ENCODE peak calls at places on chromosomes 13 and 19, in seven cellular contexts. One of them, this sample, is unnamed.

GRCh38 chr13:44573790-44574465 is 2.2 kb downstream of the TSC22D1 start:
- DNase-seq in memory B cell: no peak
- DNase-seq in body of pancreas: peak; percentile 27
- DNase-seq in activated CD4-positive, alpha-beta T cell treated with anti-CD3 and anti-CD28 coated beads, Interleukin-2, amount 50 U/mL, for 1 hour: no peak
- DNase-seq in pancreas: no peak
- DNase-seq in EH: peak; percentile 76
- DNase-seq in choroid plexus epithelial cell: peak; percentile 78
- DNase-seq in this sample: no peak

GRCh38 chr13:52158629-52159158 is 703 bp downstream of the NEK3 start:
- DNase-seq in body of pancreas: no peak
- DNase-seq in memory B cell: no peak
- DNase-seq in pancreas: peak; percentile 59
- DNase-seq in choroid plexus epithelial cell: peak; percentile 42
- DNase-seq in EH: peak; percentile 55
- DNase-seq in activated CD4-positive, alpha-beta T cell treated with anti-CD3 and anti-CD28 coated beads, Interleukin-2, amount 50 U/mL, for 1 hour: no peak
- DNase-seq in this sample: no peak

GRCh38 chr13:104015646-104016396 is 949.6 kb upstream of the SLC10A2 start:
- DNase-seq in body of pancreas: no peak
- DNase-seq in memory B cell: no peak
- DNase-seq in pancreas: no peak
- DNase-seq in activated CD4-positive, alpha-beta T cell treated with anti-CD3 and anti-CD28 coated beads, Interleukin-2, amount 50 U/mL, for 1 hour: no peak
- DNase-seq in choroid plexus epithelial cell: peak; percentile 90
- DNase-seq in EH: no peak
- DNase-seq in this sample: no peak

GRCh38 chr13:32203736-32204135 is 111.4 kb downstream of the ZAR1L start:
- DNase-seq in activated CD4-positive, alpha-beta T cell treated with anti-CD3 and anti-CD28 coated beads, Interleukin-2, amount 50 U/mL, for 1 hour: no peak
- DNase-seq in choroid plexus epithelial cell: no peak
- DNase-seq in EH: no peak
- DNase-seq in pancreas: no peak
- DNase-seq in body of pancreas: no peak
- DNase-seq in memory B cell: no peak
- DNase-seq in this sample: no peak

GRCh38 chr13:96089749-96090239 is at the start of gene HS6ST3:
- DNase-seq in memory B cell: no peak
- DNase-seq in pancreas: peak; percentile 87
- DNase-seq in EH: peak; percentile 9
- DNase-seq in body of pancreas: peak; percentile 80
- DNase-seq in choroid plexus epithelial cell: peak; percentile 10
- DNase-seq in activated CD4-positive, alpha-beta T cell treated with anti-CD3 and anti-CD28 coated beads, Interleukin-2, amount 50 U/mL, for 1 hour: no peak
- DNase-seq in this sample: no peak

GRCh38 chr13:110536006-110536693 is 25.4 kb downstream of the RAB20 start:
- DNase-seq in choroid plexus epithelial cell: no peak
- DNase-seq in EH: no peak
- DNase-seq in memory B cell: no peak
- DNase-seq in activated CD4-positive, alpha-beta T cell treated with anti-CD3 and anti-CD28 coated beads, Interleukin-2, amount 50 U/mL, for 1 hour: no peak
- DNase-seq in pancreas: no peak
- DNase-seq in body of pancreas: no peak
- DNase-seq in this sample: no peak

GRCh38 chr19:3657395-3657769 is 30.8 kb upstream of the CACTIN start:
- DNase-seq in EH: no peak
- DNase-seq in body of pancreas: no peak
- DNase-seq in activated CD4-positive, alpha-beta T cell treated with anti-CD3 and anti-CD28 coated beads, Interleukin-2, amount 50 U/mL, for 1 hour: no peak
- DNase-seq in memory B cell: no peak
- DNase-seq in pancreas: no peak
- DNase-seq in choroid plexus epithelial cell: no peak
- DNase-seq in this sample: no peak

GRCh38 chr13:90365130-90365529 is 982.4 kb upstream of the MIR17HG start:
- DNase-seq in choroid plexus epithelial cell: peak; percentile 69
- DNase-seq in pancreas: no peak
- DNase-seq in activated CD4-positive, alpha-beta T cell treated with anti-CD3 and anti-CD28 coated beads, Interleukin-2, amount 50 U/mL, for 1 hour: no peak
- DNase-seq in body of pancreas: no peak
- DNase-seq in memory B cell: no peak
- DNase-seq in EH: no peak
- DNase-seq in this sample: no peak